ENCODE peak calls at places on chromosomes 13 and 19, in seven cellular contexts. One of them, this sample, is unnamed.

GRCh38 chr13:98202026-98202425 is 25.0 kb upstream of the RNF113B start:
- DNase-seq in body of pancreas: peak
- DNase-seq in kidney epithelial cell: no peak
- DNase-seq in transverse colon: peak
- DNase-seq in right lobe of liver: peak
- DNase-seq in astrocyte: no peak
- DNase-seq in kidney: no peak
- DNase-seq in this sample: no peak

GRCh38 chr19:49712397-49712859 is 21.5 kb downstream of the CPT1C start:
- DNase-seq in body of pancreas: peak
- DNase-seq in kidney epithelial cell: no peak
- DNase-seq in transverse colon: peak
- DNase-seq in right lobe of liver: no peak
- DNase-seq in astrocyte: peak
- DNase-seq in kidney: peak
- DNase-seq in this sample: no peak

GRCh38 chr19:9782282-9782681 is 13.7 kb upstream of the ZNF846 start:
- DNase-seq in body of pancreas: no peak
- DNase-seq in kidney epithelial cell: no peak
- DNase-seq in transverse colon: no peak
- DNase-seq in right lobe of liver: no peak
- DNase-seq in astrocyte: no peak
- DNase-seq in kidney: no peak
- DNase-seq in this sample: no peak

GRCh38 chr13:107531180-107531579 is 684.2 kb downstream of the LIG4 start:
- DNase-seq in body of pancreas: no peak
- DNase-seq in kidney epithelial cell: no peak
- DNase-seq in transverse colon: no peak
- DNase-seq in right lobe of liver: no peak
- DNase-seq in astrocyte: no peak
- DNase-seq in kidney: no peak
- DNase-seq in this sample: no peak

GRCh38 chr13:104314926-104315535 is 1248.8 kb upstream of the SLC10A2 start:
- DNase-seq in body of pancreas: no peak
- DNase-seq in kidney epithelial cell: no peak
- DNase-seq in transverse colon: no peak
- DNase-seq in right lobe of liver: no peak
- DNase-seq in astrocyte: peak
- DNase-seq in kidney: no peak
- DNase-seq in this sample: no peak

GRCh38 chr13:106701810-106702341 is 133.9 kb upstream of the ARGLU1 start:
- DNase-seq in body of pancreas: no peak
- DNase-seq in kidney epithelial cell: no peak
- DNase-seq in transverse colon: no peak
- DNase-seq in right lobe of liver: peak
- DNase-seq in astrocyte: no peak
- DNase-seq in kidney: no peak
- DNase-seq in this sample: no peak

GRCh38 chr13:68019901-68020300 is 789.8 kb upstream of the PCDH9 start:
- DNase-seq in body of pancreas: no peak
- DNase-seq in kidney epithelial cell: peak
- DNase-seq in transverse colon: no peak
- DNase-seq in right lobe of liver: no peak
- DNase-seq in astrocyte: no peak
- DNase-seq in kidney: no peak
- DNase-seq in this sample: no peak

GRCh38 chr13:66518068-66518467 is 712.1 kb downstream of the PCDH9 start:
- DNase-seq in body of pancreas: no peak
- DNase-seq in kidney epithelial cell: no peak
- DNase-seq in transverse colon: no peak
- DNase-seq in right lobe of liver: no peak
- DNase-seq in astrocyte: no peak
- DNase-seq in kidney: no peak
- DNase-seq in this sample: no peak

GRCh38 chr13:33322965-33323668 is 37.6 kb upstream of the STARD13 start:
- DNase-seq in body of pancreas: no peak
- DNase-seq in kidney epithelial cell: no peak
- DNase-seq in transverse colon: no peak
- DNase-seq in right lobe of liver: no peak
- DNase-seq in astrocyte: no peak
- DNase-seq in kidney: no peak
- DNase-seq in this sample: no peak

GRCh38 chr19:3224346-3225325 is at the start of gene CELF5:
- DNase-seq in body of pancreas: peak
- DNase-seq in kidney epithelial cell: no peak
- DNase-seq in transverse colon: peak
- DNase-seq in right lobe of liver: no peak
- DNase-seq in astrocyte: no peak
- DNase-seq in kidney: no peak
- DNase-seq in this sample: no peak

GRCh38 chr13:44576396-44577235 is 486 bp upstream of the TSC22D1 start:
- DNase-seq in body of pancreas: peak
- DNase-seq in kidney epithelial cell: no peak
- DNase-seq in transverse colon: peak
- DNase-seq in right lobe of liver: peak
- DNase-seq in astrocyte: no peak
- DNase-seq in kidney: peak
- DNase-seq in this sample: no peak

GRCh38 chr13:26927511-26927910 is 166.9 kb upstream of the GPR12 start:
- DNase-seq in body of pancreas: no peak
- DNase-seq in kidney epithelial cell: no peak
- DNase-seq in transverse colon: no peak
- DNase-seq in right lobe of liver: no peak
- DNase-seq in astrocyte: no peak
- DNase-seq in kidney: no peak
- DNase-seq in this sample: no peak

GRCh38 chr19:15374105-15374651 is 5.4 kb downstream of the AKAP8 start:
- DNase-seq in body of pancreas: no peak
- DNase-seq in kidney epithelial cell: no peak
- DNase-seq in transverse colon: no peak
- DNase-seq in right lobe of liver: no peak
- DNase-seq in astrocyte: no peak
- DNase-seq in kidney: peak
- DNase-seq in this sample: no peak

GRCh38 chr19:1650627-1651009 is 1.8 kb downstream of the TCF3 start:
- DNase-seq in body of pancreas: no peak
- DNase-seq in kidney epithelial cell: no peak
- DNase-seq in transverse colon: no peak
- DNase-seq in right lobe of liver: peak
- DNase-seq in astrocyte: no peak
- DNase-seq in kidney: no peak
- DNase-seq in this sample: no peak

GRCh38 chr19:49119411-49120324 is at the start of gene PPFIA3:
- DNase-seq in body of pancreas: peak
- DNase-seq in kidney epithelial cell: no peak
- DNase-seq in transverse colon: peak
- DNase-seq in right lobe of liver: peak
- DNase-seq in astrocyte: peak
- DNase-seq in kidney: peak
- DNase-seq in this sample: no peak

GRCh38 chr13:111287201-111287600 is 33.2 kb upstream of the TEX29 start:
- DNase-seq in body of pancreas: no peak
- DNase-seq in kidney epithelial cell: no peak
- DNase-seq in transverse colon: no peak
- DNase-seq in right lobe of liver: no peak
- DNase-seq in astrocyte: no peak
- DNase-seq in kidney: no peak
- DNase-seq in this sample: no peak

GRCh38 chr13:47519626-47520025 is 481.4 kb downstream of the SUCLA2 start:
- DNase-seq in body of pancreas: no peak
- DNase-seq in kidney epithelial cell: no peak
- DNase-seq in transverse colon: no peak
- DNase-seq in right lobe of liver: no peak
- DNase-seq in astrocyte: no peak
- DNase-seq in kidney: no peak
- DNase-seq in this sample: no peak

GRCh38 chr13:107144432-107144831 is 576.5 kb upstream of the ARGLU1 start:
- DNase-seq in body of pancreas: no peak
- DNase-seq in kidney epithelial cell: no peak
- DNase-seq in transverse colon: no peak
- DNase-seq in right lobe of liver: no peak
- DNase-seq in astrocyte: peak
- DNase-seq in kidney: no peak
- DNase-seq in this sample: no peak

GRCh38 chr19:10420444-10421239 is at the start of gene PDE4A:
- DNase-seq in body of pancreas: no peak
- DNase-seq in kidney epithelial cell: no peak
- DNase-seq in transverse colon: no peak
- DNase-seq in right lobe of liver: no peak
- DNase-seq in astrocyte: no peak
- DNase-seq in kidney: peak
- DNase-seq in this sample: no peak

GRCh38 chr13:40668335-40668734 is 1.9 kb upstream of the FOXO1 start:
- DNase-seq in body of pancreas: no peak
- DNase-seq in kidney epithelial cell: no peak
- DNase-seq in transverse colon: peak
- DNase-seq in right lobe of liver: no peak
- DNase-seq in astrocyte: no peak
- DNase-seq in kidney: no peak
- DNase-seq in this sample: no peak

DNA sequence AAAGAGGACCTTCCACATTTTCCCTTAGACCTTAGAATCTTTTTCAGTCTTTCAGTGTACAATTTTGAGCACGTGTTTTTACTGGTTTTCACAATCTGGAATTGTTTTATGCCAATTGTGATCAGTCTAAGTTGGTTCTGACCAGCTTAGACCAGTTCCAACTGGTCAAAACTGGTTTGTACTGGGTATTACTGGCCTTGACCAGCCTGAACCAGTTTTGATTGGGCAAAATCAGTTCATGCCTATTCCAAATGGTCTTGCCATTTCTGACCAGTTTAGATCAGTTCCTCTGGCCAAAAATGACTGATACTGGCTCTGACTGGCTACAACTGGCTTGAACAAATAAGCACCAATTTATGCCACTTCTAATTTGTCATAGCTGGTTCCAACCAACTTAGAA is 36.4 kb downstream of the ZNF585A start:
- DNase-seq in body of pancreas: no peak
- DNase-seq in kidney epithelial cell: no peak
- DNase-seq in transverse colon: no peak
- DNase-seq in right lobe of liver: no peak
- DNase-seq in astrocyte: no peak
- DNase-seq in kidney: no peak
- DNase-seq in this sample: no peak
- H3K4me3 ChIP-seq in body of pancreas: no peak
- H3K4me3 ChIP-seq in kidney epithelial cell: no peak
- H3K4me3 ChIP-seq in transverse colon: no peak
- H3K4me3 ChIP-seq in right lobe of liver: no peak
- H3K4me3 ChIP-seq in astrocyte: no peak
- H3K4me3 ChIP-seq in kidney: no peak
- H3K4me3 ChIP-seq in this sample: no peak

DNA sequence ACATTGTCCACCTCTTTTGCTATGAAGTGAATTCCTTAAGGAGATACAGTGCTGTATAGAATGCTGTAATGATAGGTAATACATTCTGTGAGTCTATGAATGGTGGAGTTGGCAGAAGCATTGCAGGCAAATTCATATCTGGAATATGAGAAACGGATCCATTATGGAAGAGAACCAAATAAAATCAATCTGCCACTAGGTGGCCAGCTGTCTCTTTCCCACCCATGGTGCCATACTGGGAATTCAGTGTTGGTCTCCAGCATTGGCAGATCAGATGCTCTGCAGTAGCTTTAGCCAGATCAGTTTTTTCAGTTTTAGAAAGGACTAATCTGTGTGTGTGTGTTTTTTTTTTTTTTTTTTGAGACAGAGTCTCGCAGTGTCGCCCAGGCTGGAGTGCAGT is 27.6 kb downstream of the DNAJC3 start:
- DNase-seq in body of pancreas: peak
- DNase-seq in kidney epithelial cell: no peak
- DNase-seq in transverse colon: no peak
- DNase-seq in right lobe of liver: no peak
- DNase-seq in astrocyte: no peak
- DNase-seq in kidney: no peak
- DNase-seq in this sample: no peak
- TF ChIP-seq CTCF in body of pancreas: peak
- TF ChIP-seq CTCF in kidney epithelial cell: no peak
- TF ChIP-seq CTCF in transverse colon: no peak
- TF ChIP-seq CTCF in right lobe of liver: no peak
- TF ChIP-seq CTCF in astrocyte: peak
- TF ChIP-seq CTCF in kidney: no peak
- TF ChIP-seq CTCF in this sample: peak

DNA sequence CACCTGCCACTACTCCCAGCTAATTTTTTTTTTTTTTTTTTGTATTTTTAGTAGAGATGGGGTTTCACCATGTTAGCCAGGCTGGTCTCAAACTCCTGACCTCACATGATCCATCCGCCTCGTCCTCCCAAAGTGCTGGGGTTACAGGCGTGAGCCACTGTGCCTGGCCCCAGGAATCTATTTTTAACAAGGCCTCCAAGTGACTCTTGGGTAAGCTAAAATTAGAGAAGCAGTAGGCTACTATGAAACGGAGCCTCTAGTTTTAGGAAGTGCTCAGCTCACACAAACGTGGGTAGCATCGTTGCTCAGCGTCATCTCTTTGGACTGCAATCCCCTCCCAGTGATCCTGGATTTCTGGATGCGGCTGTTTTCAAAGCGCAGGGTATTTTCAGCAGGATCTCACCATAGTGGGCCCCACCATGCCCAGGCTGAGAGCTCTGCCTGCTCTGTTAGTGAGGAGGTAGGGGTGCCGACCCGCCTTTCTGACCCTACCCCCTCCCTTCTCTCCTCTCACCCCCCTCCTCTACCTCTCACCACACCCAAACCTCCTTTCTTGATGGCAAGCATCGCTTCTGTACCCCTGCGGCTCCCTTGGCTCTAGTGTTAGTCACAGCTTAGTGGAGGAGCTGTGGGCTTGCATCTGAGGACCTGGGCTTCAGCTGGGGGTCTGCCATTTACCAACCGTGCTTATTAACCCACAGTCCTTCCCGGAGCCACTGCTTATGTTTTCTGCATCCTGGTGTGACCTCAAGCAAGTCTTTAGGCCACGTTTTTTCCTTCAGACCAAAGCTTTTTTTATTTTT is 34.2 kb downstream of the GJA3 start:
- DNase-seq in body of pancreas: no peak
- DNase-seq in kidney epithelial cell: no peak
- DNase-seq in transverse colon: no peak
- DNase-seq in right lobe of liver: no peak
- DNase-seq in astrocyte: no peak
- DNase-seq in kidney: no peak
- DNase-seq in this sample: no peak
- H3K4me3 ChIP-seq in body of pancreas: no peak
- H3K4me3 ChIP-seq in kidney epithelial cell: no peak
- H3K4me3 ChIP-seq in transverse colon: no peak
- H3K4me3 ChIP-seq in right lobe of liver: no peak
- H3K4me3 ChIP-seq in astrocyte: no peak
- H3K4me3 ChIP-seq in kidney: no peak
- H3K4me3 ChIP-seq in this sample: no peak

DNA sequence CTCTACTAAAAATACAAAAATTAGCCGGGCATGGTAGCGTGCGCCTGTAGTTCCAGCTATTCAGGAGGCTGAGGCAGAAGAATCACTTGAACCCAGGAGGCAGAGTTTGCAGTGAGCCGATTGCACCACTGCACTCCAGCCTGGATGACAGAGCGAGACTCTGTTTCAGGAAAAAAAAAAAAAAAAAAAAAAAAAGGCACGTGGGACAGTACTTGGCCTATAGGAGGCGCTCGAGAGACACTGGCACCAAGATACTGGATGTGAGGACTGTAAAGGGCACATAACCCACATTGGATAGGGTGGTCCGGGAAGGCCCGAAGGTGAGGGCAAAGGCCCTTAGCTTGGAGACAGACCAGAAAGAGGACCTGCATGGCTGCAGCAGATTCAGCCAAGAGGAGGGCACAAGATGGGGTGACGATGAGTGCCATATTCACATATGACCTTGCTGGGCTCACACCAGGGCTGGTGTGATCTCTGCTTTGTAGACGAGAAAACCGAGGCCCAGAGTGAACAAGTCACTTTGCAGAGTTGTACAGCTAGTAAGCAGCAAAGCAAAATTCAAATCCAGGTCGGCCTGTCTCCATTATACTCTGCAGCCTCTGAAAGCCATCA is 89.4 kb downstream of the DPF1 start:
- DNase-seq in body of pancreas: peak
- DNase-seq in kidney epithelial cell: no peak
- DNase-seq in transverse colon: peak
- DNase-seq in right lobe of liver: no peak
- DNase-seq in astrocyte: no peak
- DNase-seq in kidney: no peak
- DNase-seq in this sample: no peak
- TF ChIP-seq CTCF in body of pancreas: peak
- TF ChIP-seq CTCF in kidney epithelial cell: peak
- TF ChIP-seq CTCF in transverse colon: peak
- TF ChIP-seq CTCF in right lobe of liver: peak
- TF ChIP-seq CTCF in astrocyte: peak
- TF ChIP-seq CTCF in kidney: peak
- TF ChIP-seq CTCF in this sample: peak